ENCODE peak calls at places on chromosomes 3 and 15, in eight cellular contexts. Y is fibroblast of pulmonary artery, X is neural progenitor cell, O is astrocyte of the spinal cord, M is foreskin fibroblast, R is lung, C is ovary, U is transverse colon. V is an unnamed sample.

GRCh38 chr3:180646187-180646790 is 33.0 kb downstream of the CCDC39 start:
- DNase-seq in M (no peak), O (no peak), C (no peak), Y (peak), X (no peak), R (no peak), U (no peak), V (peak)

GRCh38 chr3:35665390-35666055 is 26.2 kb downstream of the ARPP21 start:
- DNase-seq in R (no peak), M (peak), Y (peak), O (peak), U (no peak), C (no peak), X (no peak), V (no peak)

GRCh38 chr15:31227954-31228542 is 98.6 kb upstream of the KLF13 start:
- DNase-seq in M (no peak), U (no peak), O (no peak), Y (no peak), C (no peak), R (no peak), X (no peak), V (no peak)

GRCh38 chr15:78873796-78874761 is 1.4 kb downstream of the MORF4L1 start:
- DNase-seq in M (peak), U (peak), Y (peak), X (peak), C (no peak), R (no peak), O (no peak), V (peak)

GRCh38 chr3:72185549-72186484 is 400.9 kb upstream of the PROK2 start:
- DNase-seq in X (no peak), Y (peak), C (no peak), O (peak), U (no peak), M (peak), R (no peak), V (peak)

GRCh38 chr15:65642588-65642987 is 20.9 kb downstream of the SLC24A1 start:
- DNase-seq in U (no peak), X (no peak), R (no peak), Y (no peak), O (no peak), C (no peak), M (no peak), V (peak)

GRCh38 chr15:37765809-37766208 is 168.6 kb upstream of the TMCO5A start:
- DNase-seq in X (no peak), Y (peak), M (peak), R (no peak), C (no peak), U (peak), O (peak), V (no peak)

GRCh38 chr3:108877906-108878305 is 55.3 kb downstream of the TRAT1 start:
- DNase-seq in O (no peak), M (no peak), X (no peak), C (no peak), R (no peak), Y (no peak), U (no peak), V (no peak)

GRCh38 chr3:105832618-105833017 is 36.2 kb downstream of the CBLB start:
- DNase-seq in X (no peak), R (no peak), Y (no peak), C (no peak), U (no peak), O (no peak), M (no peak), V (no peak)

GRCh38 chr15:82680200-82681102 is 29.2 kb downstream of the AP3B2 start:
- DNase-seq in X (peak), M (no peak), U (peak), Y (no peak), O (no peak), R (peak), C (peak), V (peak)

GRCh38 chr3:28901029-28901428 is 379.8 kb upstream of the RBMS3 start:
- DNase-seq in R (peak), M (peak), U (no peak), O (no peak), X (no peak), C (no peak), Y (peak), V (peak)

GRCh38 chr3:49006591-49007067 is 562 bp upstream of the WDR6 start:
- DNase-seq in M (peak), R (no peak), U (peak), O (peak), C (peak), Y (peak), X (peak), V (no peak)

GRCh38 chr3:169404491-169404890 is 259.0 kb downstream of the MECOM start:
- DNase-seq in Y (peak), C (no peak), O (no peak), R (no peak), U (no peak), X (peak), M (no peak), V (no peak)

GRCh38 chr15:43928152-43928551 is 101.3 kb downstream of the WDR76 start:
- DNase-seq in O (no peak), U (no peak), R (no peak), X (no peak), Y (no peak), M (no peak), C (no peak), V (no peak)

GRCh38 chr15:85786778-85787114 is 8.0 kb downstream of the KLHL25 start:
- DNase-seq in C (no peak), O (no peak), U (no peak), R (no peak), Y (no peak), X (peak), M (no peak), V (no peak)
- H3K4me3 ChIP-seq in C (no peak), O (no peak), U (no peak), R (no peak), Y (no peak), X (no peak), M (no peak), V (no peak)

DNA sequence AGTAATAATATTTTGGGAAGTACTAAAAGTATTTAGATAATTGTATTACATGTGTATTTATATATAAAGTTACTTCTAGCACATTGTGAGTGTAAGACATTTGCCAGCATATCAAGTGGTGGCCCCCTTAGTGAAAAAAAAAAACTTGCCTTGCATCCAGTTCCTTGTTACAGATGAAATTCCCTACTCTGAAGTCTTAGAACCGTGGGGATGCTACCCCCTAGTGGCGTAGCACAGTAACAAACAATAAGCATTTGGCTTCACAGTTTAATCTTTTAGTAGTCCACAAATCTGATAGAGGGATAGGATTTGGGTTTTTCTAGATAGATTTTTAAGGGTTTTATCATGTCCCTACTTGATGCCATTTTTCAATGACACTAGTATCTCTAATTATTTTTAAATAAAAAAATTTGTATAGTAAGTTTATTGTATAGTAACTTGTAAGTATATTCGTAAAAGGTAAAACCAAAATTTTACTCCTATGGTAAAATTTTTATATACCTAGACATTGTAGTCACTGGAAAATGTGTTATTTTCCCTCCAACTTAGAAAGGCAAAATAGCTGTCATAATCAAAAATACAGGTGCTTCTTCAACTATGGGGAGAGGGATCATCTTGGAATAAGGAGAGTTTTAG is 14.3 kb downstream of the SMC4 start:
- DNase-seq in R (peak), U (peak), X (peak), O (peak), Y (peak), C (peak), M (peak), V (peak)
- TF ChIP-seq CTCF in R (peak), U (peak), X (peak), O (peak), Y (peak), C (peak), M (peak), V (peak)

DNA sequence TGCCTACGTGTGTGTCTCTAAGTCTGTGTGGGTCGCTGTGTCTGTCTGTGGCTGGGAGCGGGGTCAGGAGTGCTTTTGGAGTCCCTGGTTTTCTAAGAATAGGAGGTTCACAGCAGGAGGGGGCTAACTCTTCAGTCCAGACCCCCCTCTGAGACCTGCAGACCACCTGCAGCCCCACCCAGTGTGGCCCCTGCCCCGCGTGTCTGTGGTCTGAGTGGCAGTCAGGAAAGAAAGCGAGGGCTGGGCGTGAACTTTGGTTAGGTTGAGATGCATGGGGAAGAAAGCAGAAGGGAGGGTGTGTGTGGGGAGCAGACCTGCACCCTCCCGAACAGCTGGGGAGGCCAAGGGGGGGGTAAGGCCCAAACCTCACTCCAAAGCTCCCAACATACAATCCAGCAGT is 144.9 kb upstream of the TPM1 start:
- DNase-seq in X (no peak), U (no peak), O (no peak), M (no peak), Y (no peak), R (no peak), C (no peak), V (no peak)
- H3K4me3 ChIP-seq in X (no peak), U (no peak), O (no peak), M (no peak), Y (no peak), R (no peak), C (no peak), V (no peak)

GRCh38 chr15:94028809-94029208 is 202.6 kb upstream of the MCTP2 start:
- DNase-seq in M (no peak), Y (no peak), C (no peak), R (no peak), X (no peak), U (no peak), O (no peak), V (no peak)
- TF ChIP-seq CTCF in M (no peak), Y (no peak), C (no peak), R (no peak), X (no peak), U (no peak), O (no peak), V (no peak)

GRCh38 chr3:67118122-67118521 is 120.0 kb downstream of the KBTBD8 start:
- DNase-seq in X (no peak), U (no peak), M (no peak), R (no peak), C (no peak), Y (no peak), O (no peak), V (no peak)
- H3K4me3 ChIP-seq in X (no peak), U (no peak), M (no peak), R (no peak), C (no peak), Y (no peak), O (no peak), V (no peak)